ENCODE peak calls at places on chromosomes 12 and 14, in five cellular contexts. K, T, P, X and N are unnamed samples.

GRCh38 chr12:20356048-20356447 is 12.3 kb upstream of the PDE3A start:
- DNase-seq in X (no peak), P (no peak), T (no peak), K (no peak), N (no peak)

GRCh38 chr12:69097619-69098368 is 141.6 kb upstream of the CPSF6 start:
- DNase-seq in P (no peak), X (no peak), T (no peak), K (peak; percentile 60), N (peak; percentile 63)

GRCh38 chr14:92544051-92544730 is 30.6 kb downstream of the RIN3 start:
- DNase-seq in P (no peak), T (no peak), X (no peak), K (no peak), N (no peak)

GRCh38 chr12:112979281-112979680 is 962 bp downstream of the OAS2 start:
- DNase-seq in K (no peak), T (no peak), P (no peak), X (no peak), N (peak; percentile 5)

GRCh38 chr12:51788876-51789275 is 59.6 kb downstream of the FIGNL2 start:
- DNase-seq in K (peak; percentile 56), P (no peak), T (no peak), X (no peak), N (peak; percentile 23)

GRCh38 chr14:105864651-105865265 is 338.4 kb downstream of the TMEM121 start:
- DNase-seq in X (peak; percentile 62), K (no peak), P (no peak), T (no peak), N (no peak)

GRCh38 chr12:117853600-117853999 is 115.2 kb downstream of the KSR2 start:
- DNase-seq in X (no peak), T (peak; percentile 38), P (peak; percentile 45), K (no peak), N (peak; percentile 98)

GRCh38 chr12:7161811-7162210 is 27.7 kb upstream of the PEX5 start:
- DNase-seq in X (no peak), T (no peak), P (no peak), K (no peak), N (no peak)

GRCh38 chr12:116125981-116126566 is 151.4 kb downstream of the MED13L start:
- DNase-seq in T (no peak), X (no peak), P (no peak), K (no peak), N (no peak)

GRCh38 chr12:118337194-118337838 is 35.4 kb downstream of the TAOK3 start:
- DNase-seq in P (no peak), K (no peak), X (no peak), T (no peak), N (peak; percentile 67)

GRCh38 chr12:105706321-105706972 is 376.0 kb downstream of the C12orf75 start:
- DNase-seq in T (no peak), X (peak; percentile 77), P (no peak), K (peak; percentile 83), N (peak; percentile 66)

GRCh38 chr12:94193623-94194022 is 45.2 kb downstream of the PLXNC1 start:
- DNase-seq in X (no peak), P (no peak), T (no peak), K (no peak), N (no peak)

GRCh38 chr14:91138511-91139359 is 24.9 kb downstream of the DGLUCY start:
- DNase-seq in K (no peak), X (no peak), T (no peak), P (peak; percentile 28), N (peak; percentile 75)

GRCh38 chr12:4807116-4807783 is 87.0 kb downstream of the GALNT8 start:
- DNase-seq in T (no peak), K (no peak), P (no peak), X (no peak), N (no peak)

GRCh38 chr14:102450206-102451063 is 59.1 kb downstream of the ANKRD9 start:
- DNase-seq in X (no peak), P (no peak), K (no peak), T (no peak), N (no peak)

GRCh38 chr12:8648598-8649205 is 13.9 kb downstream of the MFAP5 start:
- DNase-seq in X (no peak), P (no peak), T (no peak), K (no peak), N (no peak)

GRCh38 chr12:116152268-116152667 is 125.2 kb downstream of the MED13L start:
- DNase-seq in T (no peak), K (peak; percentile 92), P (no peak), X (no peak), N (no peak)

GRCh38 chr14:94021416-94022157 is 4.6 kb upstream of the OTUB2 start:
- DNase-seq in P (no peak), X (no peak), K (peak; percentile 41), T (no peak), N (no peak)

GRCh38 chr12:81329088-81329487 is 251.2 kb downstream of the ACSS3 start:
- DNase-seq in P (no peak), K (no peak), T (no peak), X (no peak), N (peak; percentile 7)

GRCh38 chr12:110739894-110740293 is 2.8 kb downstream of the PPP1CC start:
- DNase-seq in K (no peak), P (no peak), T (no peak), X (no peak), N (no peak)

GRCh38 chr12:74412607-74413230 is 124.9 kb upstream of the ATXN7L3B start:
- DNase-seq in X (no peak), K (peak; percentile 35), T (no peak), P (no peak), N (peak; percentile 70)

GRCh38 chr12:6363330-6364036 is 11.9 kb downstream of the SCNN1A start:
- DNase-seq in X (peak; percentile 86), K (peak; percentile 47), P (peak; percentile 97), T (no peak), N (peak; percentile 84)

GRCh38 chr14:50020184-50020583 is 96.2 kb downstream of the VCPKMT start:
- DNase-seq in K (no peak), X (no peak), T (no peak), P (no peak), N (no peak)

GRCh38 chr14:31251028-31251958 is 43.7 kb upstream of the HECTD1 start:
- DNase-seq in T (no peak), K (no peak), P (no peak), X (no peak), N (no peak)

GRCh38 chr12:24875014-24875413 is 73.9 kb downstream of the BCAT1 start:
- DNase-seq in K (no peak), T (no peak), P (no peak), X (no peak), N (no peak)

GRCh38 chr12:84793558-84794367 is 118.8 kb downstream of the SLC6A15 start:
- DNase-seq in K (peak; percentile 67), T (no peak), P (no peak), X (no peak), N (peak; percentile 88)

GRCh38 chr12:113097716-113098427 is 37.7 kb downstream of the RASAL1 start:
- DNase-seq in X (no peak), T (no peak), K (peak; percentile 38), P (no peak), N (no peak)

GRCh38 chr14:91649930-91650329 is 82.0 kb downstream of the CATSPERB start:
- DNase-seq in K (peak; percentile 16), P (peak; percentile 43), T (no peak), X (no peak), N (peak; percentile 64)

GRCh38 chr14:64191756-64192155 is 102.4 kb downstream of the ESR2 start:
- DNase-seq in T (no peak), X (no peak), K (peak; percentile 83), P (no peak), N (peak; percentile 80)

GRCh38 chr14:79018846-79019245 is 848.7 kb downstream of the NRXN3 start:
- DNase-seq in P (no peak), K (peak; percentile 73), T (no peak), X (no peak), N (peak; percentile 25)

GRCh38 chr12:93573552-93574223 is 1.2 kb downstream of the SOCS2 start:
- DNase-seq in P (no peak), K (peak; percentile 40), T (no peak), X (no peak), N (peak; percentile 62)

GRCh38 chr12:93979189-93979588 is 169.2 kb upstream of the PLXNC1 start:
- DNase-seq in K (peak; percentile 29), X (no peak), P (no peak), T (no peak), N (peak; percentile 65)

GRCh38 chr14:72793154-72793725 is 100.7 kb downstream of the DPF3 start:
- DNase-seq in X (no peak), P (no peak), T (no peak), K (no peak), N (no peak)

GRCh38 chr12:32116897-32117296 is 10.2 kb downstream of the BICD1 start:
- DNase-seq in P (no peak), T (no peak), K (no peak), X (no peak), N (peak; percentile 51)

GRCh38 chr12:93322784-93323183 is 54.9 kb upstream of the NUDT4 start:
- DNase-seq in X (no peak), T (no peak), K (peak; percentile 22), P (no peak), N (peak; percentile 80)

GRCh38 chr12:121812320-121812871 is 8.6 kb downstream of the SETD1B start:
- DNase-seq in P (peak; percentile 92), K (peak; percentile 70), X (peak; percentile 85), T (peak; percentile 82), N (peak; percentile 69)

GRCh38 chr12:21521541-21521940 is 4.6 kb upstream of the SPX start:
- DNase-seq in X (no peak), P (no peak), K (no peak), T (no peak), N (no peak)

GRCh38 chr14:70036665-70037064 is 152.1 kb downstream of the SLC8A3 start:
- DNase-seq in P (no peak), X (no peak), T (no peak), K (no peak), N (no peak)
- TF ChIP-seq CTCF in P (no peak), X (no peak), T (no peak), K (no peak), N (peak; percentile 24)

GRCh38 chr14:95711476-95712176 is 2.3 kb downstream of the TCL1A start:
- DNase-seq in K (no peak), P (no peak), T (no peak), X (no peak), N (no peak)
- H3K4me3 ChIP-seq in K (no peak overlapping the region), P (no peak overlapping the region), T (no peak overlapping the region), X (no peak overlapping the region), N (no peak overlapping the region)

DNA sequence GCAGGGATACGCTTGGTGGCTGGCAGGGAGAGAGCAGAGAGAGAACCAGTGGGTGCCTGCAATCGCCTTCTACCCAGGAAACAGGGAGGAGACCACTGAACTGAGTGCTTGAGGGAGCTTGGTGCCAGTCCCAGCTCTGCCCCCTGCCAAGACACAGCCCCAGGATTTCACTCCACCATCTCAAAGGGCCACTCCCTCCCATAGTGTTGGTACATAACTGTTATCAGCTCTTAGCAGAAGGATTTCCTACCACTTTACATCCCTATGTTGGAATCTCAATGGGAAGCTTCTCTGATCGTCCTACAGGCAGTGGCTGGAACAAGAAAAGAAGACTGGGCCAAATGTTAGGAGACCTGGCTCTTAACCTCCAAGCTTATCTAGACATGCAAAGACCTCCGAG is 157.4 kb upstream of the FOXN3 start:
- DNase-seq in K (no peak), P (no peak), T (no peak), X (no peak), N (no peak)
- TF ChIP-seq CTCF in K (no peak), P (no peak), T (no peak), X (no peak), N (no peak)

DNA sequence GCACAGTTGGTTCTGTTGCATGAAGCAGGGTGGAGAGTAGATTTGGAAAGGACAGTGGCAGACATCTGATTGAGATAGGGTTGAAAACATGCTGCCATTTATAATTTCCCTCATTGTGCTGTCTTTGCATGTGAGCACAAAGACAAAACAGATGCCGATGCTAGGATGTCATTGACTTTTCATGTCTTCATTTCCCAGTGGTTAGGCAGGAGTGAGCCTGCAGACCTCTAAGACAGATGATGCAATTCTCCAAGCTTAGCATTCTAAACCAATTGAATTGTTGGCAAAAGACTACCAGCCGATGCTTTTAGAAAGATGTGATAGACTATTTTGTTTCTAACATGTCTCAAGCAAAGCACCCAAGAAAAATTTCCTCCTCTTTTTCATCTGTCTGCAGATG is 37.1 kb upstream of the PELI2 start:
- DNase-seq in X (no peak), P (no peak), K (no peak), T (no peak), N (no peak)
- H3K4me3 ChIP-seq in X (no peak overlapping the region), P (no peak overlapping the region), K (no peak overlapping the region), T (no peak overlapping the region), N (no peak overlapping the region)